ENCODE peak calls at places on chromosomes 1 and 21, in five cellular contexts. One of them, this sample, is unnamed.
A peak's percentile ranks its signal among the peaks of the same experiment; 100 is the strongest.

GRCh38 chr1:44225761-44226160 is 12.5 kb downstream of the DMAP1 start:
- DNase-seq in NCI-H2107: no peak
- DNase-seq in heart right ventricle: no peak
- DNase-seq in HCT116: no peak
- DNase-seq in right lobe of liver: no peak
- DNase-seq in this sample: no peak

GRCh38 chr1:201504799-201505504 is 2.0 kb downstream of the CSRP1 start:
- DNase-seq in NCI-H2107: no peak
- DNase-seq in heart right ventricle: no peak
- DNase-seq in HCT116: no peak
- DNase-seq in right lobe of liver: no peak
- DNase-seq in this sample: no peak

GRCh38 chr1:244645890-244646289 is 7.0 kb upstream of the DESI2 start:
- DNase-seq in NCI-H2107: no peak
- DNase-seq in heart right ventricle: no peak
- DNase-seq in HCT116: no peak
- DNase-seq in right lobe of liver: no peak
- DNase-seq in this sample: no peak

GRCh38 chr1:231966983-231967382 is 340.4 kb downstream of the DISC1 start:
- DNase-seq in NCI-H2107: no peak
- DNase-seq in heart right ventricle: no peak
- DNase-seq in HCT116: no peak
- DNase-seq in right lobe of liver: no peak
- DNase-seq in this sample: no peak

GRCh38 chr1:184050631-184051030 is 899 bp upstream of the TSEN15 start:
- DNase-seq in NCI-H2107: no peak
- DNase-seq in heart right ventricle: no peak
- DNase-seq in HCT116: no peak
- DNase-seq in right lobe of liver: no peak
- DNase-seq in this sample: no peak

GRCh38 chr1:106785136-106785535 is 271.3 kb upstream of the PRMT6 start:
- DNase-seq in NCI-H2107: no peak
- DNase-seq in heart right ventricle: no peak
- DNase-seq in HCT116: no peak
- DNase-seq in right lobe of liver: no peak
- DNase-seq in this sample: no peak

GRCh38 chr1:46406881-46407608 is 12.9 kb downstream of the FAAH start:
- DNase-seq in NCI-H2107: no peak
- DNase-seq in heart right ventricle: no peak
- DNase-seq in HCT116: no peak
- DNase-seq in right lobe of liver: no peak
- DNase-seq in this sample: no peak

GRCh38 chr21:36178349-36178748 is 21.7 kb downstream of the DOP1B start:
- DNase-seq in NCI-H2107: no peak
- DNase-seq in heart right ventricle: no peak
- DNase-seq in HCT116: no peak
- DNase-seq in right lobe of liver: no peak
- DNase-seq in this sample: no peak

GRCh38 chr1:100325415-100326324 is 26.6 kb upstream of the CDC14A start:
- DNase-seq in NCI-H2107: peak; percentile 7
- DNase-seq in heart right ventricle: no peak
- DNase-seq in HCT116: no peak
- DNase-seq in right lobe of liver: no peak
- DNase-seq in this sample: no peak